ENCODE peak calls at places on chromosome 15, in six cellular contexts. Y is transverse colon; L is uterus; R is CD8-positive, alpha-beta T cell; K is HepG2; V is cardiac muscle cell. T is an unnamed sample.
A peak's percentile ranks its signal among the peaks of the same experiment; 100 is the strongest.

GRCh38 chr15:56052389-56053045 is 59.1 kb upstream of the NEDD4 start:
- DNase-seq in Y (no peak), L (peak; percentile 31), R (no peak), K (peak; percentile 13), V (peak; percentile 72), T (no peak)

GRCh38 chr15:101113114-101114005 is 138.5 kb downstream of the CHSY1 start:
- DNase-seq in Y (no peak), L (no peak), R (no peak), K (no peak), V (no peak), T (no peak)

GRCh38 chr15:27070816-27071215 is 99.8 kb downstream of the GABRG3 start:
- DNase-seq in Y (no peak), L (no peak), R (no peak), K (no peak), V (no peak), T (no peak)

GRCh38 chr15:30963681-30964080 is 27.7 kb downstream of the MTMR10 start:
- DNase-seq in Y (no peak), L (no peak), R (no peak), K (no peak), V (no peak), T (no peak)

GRCh38 chr15:82540984-82541431 is 751 bp upstream of the RPS17 start:
- DNase-seq in Y (peak; percentile 21), L (peak; percentile 24), R (no peak), K (no peak), V (peak; percentile 29), T (no peak)

GRCh38 chr15:66505430-66505811 is 295 bp downstream of the ZWILCH start:
- DNase-seq in Y (no peak), L (no peak), R (no peak), K (no peak), V (no peak), T (no peak)

GRCh38 chr15:101396484-101397261 is 92.8 kb downstream of the PCSK6 start:
- DNase-seq in Y (no peak), L (no peak), R (no peak), K (no peak), V (no peak), T (no peak)

GRCh38 chr15:33671456-33671855 is 296.8 kb upstream of the CHRM5 start:
- DNase-seq in Y (no peak), L (no peak), R (no peak), K (no peak), V (no peak), T (no peak)

GRCh38 chr15:40486066-40486770 is 15.4 kb downstream of the CHST14 start:
- DNase-seq in Y (no peak), L (no peak), R (no peak), K (no peak), V (no peak), T (no peak)

GRCh38 chr15:68846851-68847439 is 26.2 kb upstream of the ANP32A start:
- DNase-seq in Y (no peak), L (no peak), R (no peak), K (no peak), V (no peak), T (no peak)
- H3K4me1 ChIP-seq in Y (peaks cover 7% of the 10 kb centered on the region), L (no peaks in the 10 kb centered on the region), R (peaks cover 8% of the 10 kb centered on the region), K (no peaks in the 10 kb centered on the region), V (peaks cover 6% of the 10 kb centered on the region), T (no peaks in the 10 kb centered on the region)

GRCh38 chr15:37395100-37395468 is 294.7 kb upstream of the MEIS2 start:
- DNase-seq in Y (no peak), L (no peak), R (no peak), K (no peak), V (no peak), T (no peak)
- TF ChIP-seq CTCF in Y (no peak), L (no peak), R (no peak), K (no peak), V (no peak), T (no peak)

DNA sequence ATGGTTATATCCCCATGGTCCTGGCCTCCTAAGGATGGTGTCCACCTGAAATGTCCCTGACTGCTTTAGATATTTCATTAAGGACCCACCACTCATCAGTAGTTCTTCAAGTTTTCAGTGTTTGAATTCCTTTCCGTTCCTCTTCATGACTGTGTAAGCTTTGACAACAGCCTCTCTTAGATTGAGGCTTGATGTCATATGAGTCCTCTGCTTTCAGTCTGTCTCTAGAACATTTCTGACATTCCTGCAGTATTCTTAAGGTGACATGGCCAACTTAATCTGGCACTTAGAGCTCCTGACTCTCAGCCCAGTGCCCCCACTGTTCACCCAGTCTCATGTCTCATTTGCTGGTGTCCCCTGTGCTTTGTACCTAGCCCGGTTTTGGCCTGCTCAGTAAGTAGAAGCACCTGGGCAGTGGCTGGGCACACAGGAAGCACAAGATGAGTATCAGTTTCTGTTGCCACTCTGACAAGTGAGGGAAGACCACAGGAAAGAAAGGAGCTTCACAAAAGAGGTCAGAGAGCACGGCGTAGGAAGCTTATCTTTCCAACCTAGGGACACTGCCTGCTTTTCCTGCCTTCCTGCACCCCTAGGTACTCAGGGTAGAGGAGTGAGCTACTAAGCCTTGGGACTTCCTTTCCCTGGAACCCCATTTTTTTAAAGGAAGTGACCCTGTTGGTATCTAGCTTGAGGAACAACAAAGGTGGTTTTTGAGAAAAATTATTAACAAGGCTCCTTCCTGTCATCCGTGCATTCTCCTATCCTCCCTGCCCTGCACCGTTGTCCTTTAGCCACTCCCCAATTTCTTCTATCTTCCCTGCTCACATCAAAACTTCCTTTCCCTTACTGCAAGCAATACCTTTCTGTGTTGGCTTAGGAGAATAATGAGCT is 103.1 kb downstream of the KLHL25 start:
- DNase-seq in Y (peak; percentile 63), L (no peak), R (no peak), K (no peak), V (no peak), T (no peak)
- H3K4me1 ChIP-seq in Y (peaks cover 6% of the 10 kb centered on the region), L (peaks cover 5% of the 10 kb centered on the region), R (peaks cover 68% of the 10 kb centered on the region), K (peaks cover 6% of the 10 kb centered on the region), V (peaks cover 50% of the 10 kb centered on the region), T (no peaks in the 10 kb centered on the region)

GRCh38 chr15:91068966-91069365 is 31.1 kb upstream of the SV2B start:
- DNase-seq in Y (no peak), L (no peak), R (no peak), K (no peak), V (no peak), T (no peak)
- TF ChIP-seq CTCF in Y (no peak), L (no peak), R (no peak), K (no peak), V (no peak), T (no peak)

GRCh38 chr15:98655732-98656131 is 7.4 kb downstream of the IGF1R start:
- DNase-seq in Y (no peak), L (no peak), R (no peak), K (no peak), V (no peak), T (no peak)
- H3K4me1 ChIP-seq in Y (peaks cover 9% of the 10 kb centered on the region), L (peaks cover 9% of the 10 kb centered on the region), R (peaks cover 32% of the 10 kb centered on the region), K (peaks cover 90% of the 10 kb centered on the region), V (peaks cover 13% of the 10 kb centered on the region), T (peaks cover 31% of the 10 kb centered on the region)

GRCh38 chr15:74144153-74144775 is 13.9 kb downstream of the ISLR2 start:
- DNase-seq in Y (no peak), L (no peak), R (no peak), K (peak; percentile 23), V (no peak), T (no peak)
- TF ChIP-seq CTCF in Y (no peak), L (no peak), R (no peak), K (no peak), V (no peak), T (no peak)

T was measured in prostate gland.